ENCODE peak calls at places on chromosomes 16 and 17, in eight cellular contexts. S is sigmoid colon, H is tibial nerve, D is testis, P is lower leg skin, V is esophagus squamous epithelium, J is body of pancreas, N is GM12878. X is an unnamed sample.
A peak's percentile ranks its signal among the peaks of the same experiment; 100 is the strongest.

GRCh38 chr17:67575325-67575724 is 142.4 kb upstream of the NOL11 start:
- DNase-seq in S (no peak), H (no peak), D (no peak), P (no peak), V (no peak), J (peak; percentile 28), N (peak; percentile 68), X (no peak)

GRCh38 chr16:74463888-74464287 is 42.6 kb upstream of the CLEC18B start:
- DNase-seq in S (no peak), H (no peak), D (no peak), P (no peak), V (no peak), J (no peak), N (no peak), X (peak; percentile 56)

GRCh38 chr17:7156342-7156940 is 22.7 kb downstream of the ASGR1 start:
- DNase-seq in S (no peak), H (no peak), D (no peak), P (no peak), V (no peak), J (no peak), N (no peak), X (no peak)

GRCh38 chr17:40038882-40039513 is 15.2 kb downstream of the MED24 start:
- DNase-seq in S (peak; percentile 96), H (peak; percentile 77), D (peak; percentile 73), P (peak; percentile 72), V (no peak), J (peak; percentile 73), N (no peak), X (no peak)

GRCh38 chr16:57589374-57589773 is 39.1 kb upstream of the ADGRG1 start:
- DNase-seq in S (no peak), H (no peak), D (no peak), P (no peak), V (no peak), J (no peak), N (peak; percentile 24), X (no peak)

GRCh38 chr17:74677558-74678466 is 34.9 kb downstream of the CD300LF start:
- DNase-seq in S (no peak), H (no peak), D (no peak), P (no peak), V (no peak), J (no peak), N (no peak), X (no peak)

GRCh38 chr16:2988590-2989099 is 8.4 kb upstream of the PKMYT1 start:
- DNase-seq in S (no peak), H (no peak), D (no peak), P (no peak), V (no peak), J (no peak), N (no peak), X (no peak)

GRCh38 chr16:85460252-85460982 is 152.7 kb upstream of the GSE1 start:
- DNase-seq in S (no peak), H (no peak), D (peak; percentile 81), P (no peak), V (no peak), J (no peak), N (no peak), X (no peak)

GRCh38 chr16:22946433-22946832 is 132.5 kb downstream of the HS3ST2 start:
- DNase-seq in S (no peak), H (no peak), D (no peak), P (no peak), V (no peak), J (no peak), N (no peak), X (no peak)

GRCh38 chr17:72606656-72607055 is 485.8 kb downstream of the SLC39A11 start:
- DNase-seq in S (no peak), H (no peak), D (no peak), P (no peak), V (no peak), J (no peak), N (no peak), X (no peak)

GRCh38 chr17:5707482-5707881 is 123.2 kb upstream of the NLRP1 start:
- DNase-seq in S (no peak), H (no peak), D (no peak), P (no peak), V (no peak), J (no peak), N (no peak), X (no peak)

GRCh38 chr17:71765437-71765836 is 355.4 kb upstream of the SOX9 start:
- DNase-seq in S (no peak), H (no peak), D (no peak), P (no peak), V (no peak), J (no peak), N (no peak), X (no peak)

GRCh38 chr17:78132086-78132676 is 1.6 kb downstream of the TMC8 start:
- DNase-seq in S (no peak), H (no peak), D (no peak), P (no peak), V (peak; percentile 50), J (peak; percentile 37), N (no peak), X (no peak)

GRCh38 chr17:33451221-33451620 is 158.1 kb upstream of the ASIC2 start:
- DNase-seq in S (no peak), H (no peak), D (no peak), P (no peak), V (no peak), J (no peak), N (no peak), X (no peak)

GRCh38 chr16:19876501-19877059 is 8.1 kb downstream of the GPRC5B start:
- DNase-seq in S (no peak), H (no peak), D (peak; percentile 78), P (no peak), V (no peak), J (no peak), N (no peak), X (no peak)

GRCh38 chr17:36641331-36641876 is 40.0 kb downstream of the MRM1 start:
- DNase-seq in S (no peak), H (no peak), D (no peak), P (no peak), V (no peak), J (no peak), N (no peak), X (no peak)

GRCh38 chr16:2838928-2839327 is 8.8 kb downstream of the ZG16B start:
- DNase-seq in S (no peak), H (no peak), D (peak; percentile 74), P (no peak), V (no peak), J (peak; percentile 77), N (no peak), X (peak; percentile 79)

GRCh38 chr17:48153711-48154642 is 46.4 kb downstream of the SNX11 start:
- DNase-seq in S (no peak), H (no peak), D (no peak), P (no peak), V (no peak), J (peak; percentile 69), N (no peak), X (no peak)

GRCh38 chr17:50367401-50367800 is 5.6 kb downstream of the MRPL27 start:
- DNase-seq in S (peak; percentile 40), H (no peak), D (no peak), P (no peak), V (no peak), J (no peak), N (no peak), X (no peak)

GRCh38 chr16:81239722-81240121 is 1.2 kb downstream of the BCO1 start:
- DNase-seq in S (no peak), H (no peak), D (no peak), P (no peak), V (no peak), J (no peak), N (no peak), X (no peak)

GRCh38 chr16:81242977-81243618 is 4.6 kb downstream of the BCO1 start:
- DNase-seq in S (no peak), H (no peak), D (no peak), P (no peak), V (no peak), J (no peak), N (no peak), X (no peak)

GRCh38 chr16:81241706-81242105 is 3.2 kb downstream of the BCO1 start:
- DNase-seq in S (no peak), H (no peak), D (no peak), P (no peak), V (no peak), J (no peak), N (no peak), X (no peak)

GRCh38 chr16:81238296-81239011 is at the start of gene BCO1:
- DNase-seq in S (no peak), H (peak; percentile 14), D (peak; percentile 34), P (no peak), V (no peak), J (peak; percentile 54), N (no peak), X (no peak)

GRCh38 chr16:81243927-81244326 is 5.4 kb downstream of the BCO1 start:
- DNase-seq in S (no peak), H (no peak), D (no peak), P (no peak), V (no peak), J (no peak), N (no peak), X (no peak)
- TF ChIP-seq POLR2A in S (no peak), H (no peak), D (no peak), P (no peak), V (no peak), J (no peak), N (no peak), X (no peak)

DNA sequence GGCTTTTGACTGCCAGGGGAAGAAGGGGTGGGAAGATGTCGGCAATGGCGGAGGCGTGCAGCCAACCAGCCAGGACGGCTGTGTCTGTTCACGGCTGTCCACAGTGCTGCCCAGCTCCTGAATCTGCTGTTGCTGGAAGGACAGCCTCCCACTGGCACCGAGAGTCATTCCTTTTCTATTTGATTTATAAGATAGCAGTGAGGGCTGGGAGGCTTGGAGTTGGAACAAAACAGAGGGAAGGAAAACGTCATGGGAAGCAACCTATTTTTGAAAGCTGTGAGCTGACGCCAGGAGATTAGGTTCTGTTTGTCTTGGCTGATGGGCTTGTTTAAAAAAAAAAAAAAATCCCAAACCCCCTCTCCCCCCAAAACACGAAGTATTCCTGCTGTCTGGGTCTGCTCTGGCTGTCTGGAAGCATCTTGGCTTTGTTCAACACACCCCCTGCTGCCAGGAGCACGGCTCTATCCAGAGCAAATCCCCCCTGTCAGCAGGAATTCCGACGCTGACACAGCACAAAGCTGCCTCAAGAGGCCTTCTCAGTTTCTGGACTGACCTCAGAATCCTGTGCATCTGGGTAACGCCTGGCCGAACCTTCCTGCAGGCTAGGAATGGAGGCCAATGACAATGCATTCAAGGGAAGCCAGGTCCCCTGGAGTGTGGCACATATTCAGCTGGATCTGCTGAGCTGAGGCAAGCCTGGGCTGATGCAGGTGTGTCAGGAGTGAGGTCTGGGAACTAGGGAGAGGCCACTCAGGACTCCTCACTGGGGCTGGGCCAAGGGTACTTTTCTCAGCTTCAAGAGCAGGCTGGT is 41.0 kb upstream of the SREBF1 start:
- DNase-seq in S (peak; percentile 96), H (peak; percentile 44), D (peak; percentile 77), P (peak; percentile 55), V (peak; percentile 27), J (peak; percentile 84), N (no peak), X (no peak)
- TF ChIP-seq POLR2A in S (no peak), H (no peak), D (no peak), P (no peak), V (no peak), J (no peak), N (no peak), X (no peak)

GRCh38 chr17:41688641-41689496 is at the start of gene EIF1:
- DNase-seq in S (peak; percentile 100), H (peak; percentile 100), D (peak; percentile 99), P (peak; percentile 100), V (peak; percentile 99), J (peak; percentile 100), N (peak; percentile 98), X (peak; percentile 89)
- TF ChIP-seq POLR2A in S (peak; percentile 100), H (peak; percentile 99), D (peak; percentile 77), P (no peak), V (peak; percentile 97), J (peak; percentile 100), N (peak; percentile 98), X (peak; percentile 97)

GRCh38 chr17:2056221-2057129 is 1.6 kb downstream of the HIC1 start:
- DNase-seq in S (peak; percentile 75), H (no peak), D (no peak), P (no peak), V (no peak), J (no peak), N (no peak), X (no peak)
- TF ChIP-seq POLR2A in S (no peak), H (no peak), D (no peak), P (no peak), V (no peak), J (no peak), N (peak; percentile 84), X (peak; percentile 63)

X was measured in GM12891.